ENCODE peak calls at places on chromosomes 12 and 14, in four cellular contexts. Z is NCI-H1105; P is activated naive CD4-positive, alpha-beta T cell treated with Interleukin-2 at 50 U/mL for 16 hours; B is left ventricle myocardium inferior. N is an unnamed sample.
A peak's percentile ranks its signal among the peaks of the same experiment; 100 is the strongest.

GRCh38 chr14:75184447-75184846 is 8.0 kb upstream of the TMED10 start:
- DNase-seq in Z (no peak), P (no peak), B (no peak), N (no peak)

GRCh38 chr14:76901171-76902055 is 75.2 kb downstream of the LRRC74A start:
- DNase-seq in Z (no peak), P (no peak), B (no peak), N (peak; percentile 51)

GRCh38 chr14:58747181-58747580 is 109.4 kb downstream of the DACT1 start:
- DNase-seq in Z (no peak), P (no peak), B (no peak), N (peak; percentile 40)

GRCh38 chr12:12684375-12685106 is 11.4 kb downstream of the GPR19 start:
- DNase-seq in Z (peak; percentile 96), P (no peak), B (no peak), N (peak; percentile 11)

GRCh38 chr12:41965996-41966395 is 178.7 kb downstream of the GXYLT1 start:
- DNase-seq in Z (no peak), P (no peak), B (no peak), N (no peak)

GRCh38 chr12:127162902-127163301 is 1104.1 kb upstream of the TMEM132C start:
- DNase-seq in Z (no peak), P (peak; percentile 44), B (no peak), N (peak; percentile 10)

GRCh38 chr14:22895402-22895801 is 12.4 kb downstream of the REM2 start:
- DNase-seq in Z (no peak), P (no peak), B (no peak), N (no peak)

GRCh38 chr12:4833511-4833910 is 76.2 kb upstream of the KCNA1 start:
- DNase-seq in Z (no peak), P (no peak), B (no peak), N (no peak)

GRCh38 chr12:49282302-49282701 is 12.6 kb upstream of the PRPH start:
- DNase-seq in Z (no peak), P (no peak), B (no peak), N (no peak)

GRCh38 chr12:106282457-106283097 is 20.0 kb upstream of the TCP11L2 start:
- DNase-seq in Z (peak; percentile 27), P (peak; percentile 43), B (peak; percentile 38), N (peak; percentile 41)

GRCh38 chr12:124904306-124905098 is 9.9 kb downstream of the UBC start:
- DNase-seq in Z (no peak), P (no peak), B (peak; percentile 83), N (peak; percentile 89)

GRCh38 chr14:69190191-69190590 is 1.1 kb upstream of the EXD2 start:
- DNase-seq in Z (no peak), P (no peak), B (no peak), N (no peak)

GRCh38 chr12:113214938-113215400 is 6.3 kb upstream of the TPCN1 start:
- DNase-seq in Z (no peak), P (no peak), B (peak; percentile 67), N (peak; percentile 86)

GRCh38 chr12:94299846-94300245 is 151.5 kb downstream of the PLXNC1 start:
- DNase-seq in Z (no peak), P (no peak), B (no peak), N (no peak)

GRCh38 chr14:26163761-26164160 is 434.1 kb downstream of the NOVA1 start:
- DNase-seq in Z (peak; percentile 15), P (no peak), B (no peak), N (no peak)

N was measured in HTR-8/SVneo.